ENCODE peak calls at places on chromosomes 2 and 18, in five cellular contexts. One of them, this sample, is unnamed. For H3K36me3, the result is how much of the 10 kb centered on the place peaks cover.

GRCh38 chr2:112483047-112483473 is 1.1 kb downstream of the TTL start:
- DNase-seq in psoas muscle: no peak
- DNase-seq in stomach: no peak
- DNase-seq in thyroid gland: peak
- DNase-seq in adrenal gland: peak
- DNase-seq in this sample: peak

GRCh38 chr2:30978044-30978443 is 160.2 kb downstream of the GALNT14 start:
- DNase-seq in psoas muscle: no peak
- DNase-seq in thyroid gland: no peak
- DNase-seq in stomach: no peak
- DNase-seq in adrenal gland: no peak
- DNase-seq in this sample: no peak

GRCh38 chr2:109403841-109404201 is 209.9 kb downstream of the SEPTIN10 start:
- DNase-seq in thyroid gland: no peak
- DNase-seq in adrenal gland: no peak
- DNase-seq in psoas muscle: no peak
- DNase-seq in stomach: no peak
- DNase-seq in this sample: no peak

GRCh38 chr2:166671235-166671634 is 177.2 kb upstream of the SCN7A start:
- DNase-seq in thyroid gland: no peak
- DNase-seq in adrenal gland: no peak
- DNase-seq in stomach: no peak
- DNase-seq in psoas muscle: no peak
- DNase-seq in this sample: no peak

GRCh38 chr18:63162271-63163014 is 157.1 kb downstream of the BCL2 start:
- DNase-seq in psoas muscle: no peak
- DNase-seq in adrenal gland: no peak
- DNase-seq in thyroid gland: no peak
- DNase-seq in stomach: peak
- DNase-seq in this sample: peak

GRCh38 chr2:239609162-239609561 is 208.3 kb upstream of the HDAC4 start:
- DNase-seq in psoas muscle: no peak
- DNase-seq in adrenal gland: no peak
- DNase-seq in stomach: no peak
- DNase-seq in thyroid gland: no peak
- DNase-seq in this sample: no peak

GRCh38 chr2:27844821-27845255 is 45.3 kb downstream of the RBKS start:
- DNase-seq in psoas muscle: no peak
- DNase-seq in thyroid gland: no peak
- DNase-seq in stomach: no peak
- DNase-seq in adrenal gland: no peak
- DNase-seq in this sample: no peak

GRCh38 chr2:37705191-37705590 is 33.7 kb upstream of the CDC42EP3 start:
- DNase-seq in adrenal gland: no peak
- DNase-seq in thyroid gland: no peak
- DNase-seq in stomach: no peak
- DNase-seq in psoas muscle: no peak
- DNase-seq in this sample: no peak

GRCh38 chr2:54226224-54226623 is 29.8 kb downstream of the TSPYL6 start:
- DNase-seq in stomach: no peak
- DNase-seq in psoas muscle: no peak
- DNase-seq in adrenal gland: no peak
- DNase-seq in thyroid gland: no peak
- DNase-seq in this sample: no peak

GRCh38 chr2:44335806-44336538 is 25.3 kb downstream of the PREPL start:
- DNase-seq in adrenal gland: no peak
- DNase-seq in thyroid gland: no peak
- DNase-seq in stomach: no peak
- DNase-seq in psoas muscle: no peak
- DNase-seq in this sample: no peak
- H3K36me3 ChIP-seq in adrenal gland: under half
- H3K36me3 ChIP-seq in thyroid gland: under half
- H3K36me3 ChIP-seq in stomach: half or more
- H3K36me3 ChIP-seq in psoas muscle: under half
- H3K36me3 ChIP-seq in this sample: under half

GRCh38 chr18:55268146-55268545 is 308.9 kb upstream of the CCDC68 start:
- DNase-seq in adrenal gland: no peak
- DNase-seq in thyroid gland: no peak
- DNase-seq in psoas muscle: no peak
- DNase-seq in stomach: no peak
- DNase-seq in this sample: no peak
- H3K36me3 ChIP-seq in adrenal gland: under half
- H3K36me3 ChIP-seq in thyroid gland: under half
- H3K36me3 ChIP-seq in psoas muscle: under half
- H3K36me3 ChIP-seq in stomach: under half
- H3K36me3 ChIP-seq in this sample: under half

DNA sequence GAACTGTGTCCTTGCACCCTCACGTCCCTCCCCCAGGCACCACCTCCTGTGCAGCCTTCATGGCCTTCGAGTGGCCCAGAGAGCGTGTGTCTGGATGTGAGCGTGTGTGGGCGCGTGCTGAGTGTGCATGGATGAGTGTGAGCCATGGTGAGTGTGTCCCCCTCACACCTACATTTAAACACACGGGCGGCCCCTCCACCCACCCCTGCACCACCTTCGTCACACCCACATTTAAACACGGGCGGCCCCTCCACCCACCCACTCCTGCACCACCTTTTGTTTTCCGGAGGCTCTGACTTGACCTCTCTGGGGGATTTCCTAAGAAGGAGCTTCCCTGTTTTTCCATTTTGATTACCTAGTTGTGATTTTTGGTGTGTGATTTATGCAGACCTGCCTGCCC is 17.8 kb downstream of the DTYMK start:
- DNase-seq in stomach: no peak
- DNase-seq in thyroid gland: no peak
- DNase-seq in adrenal gland: no peak
- DNase-seq in psoas muscle: no peak
- DNase-seq in this sample: no peak
- H3K36me3 ChIP-seq in stomach: half or more
- H3K36me3 ChIP-seq in thyroid gland: under half
- H3K36me3 ChIP-seq in adrenal gland: half or more
- H3K36me3 ChIP-seq in psoas muscle: under half
- H3K36me3 ChIP-seq in this sample: under half

GRCh38 chr2:218233543-218233942 is 16.6 kb downstream of the ARPC2 start:
- DNase-seq in psoas muscle: no peak
- DNase-seq in thyroid gland: no peak
- DNase-seq in adrenal gland: no peak
- DNase-seq in stomach: no peak
- DNase-seq in this sample: no peak
- H3K36me3 ChIP-seq in psoas muscle: under half
- H3K36me3 ChIP-seq in thyroid gland: half or more
- H3K36me3 ChIP-seq in adrenal gland: half or more
- H3K36me3 ChIP-seq in stomach: half or more
- H3K36me3 ChIP-seq in this sample: under half

GRCh38 chr2:196136151-196136550 is 35.2 kb downstream of the STK17B start:
- DNase-seq in stomach: no peak
- DNase-seq in adrenal gland: no peak
- DNase-seq in thyroid gland: no peak
- DNase-seq in psoas muscle: no peak
- DNase-seq in this sample: no peak
- H3K36me3 ChIP-seq in stomach: half or more
- H3K36me3 ChIP-seq in adrenal gland: under half
- H3K36me3 ChIP-seq in thyroid gland: under half
- H3K36me3 ChIP-seq in psoas muscle: under half
- H3K36me3 ChIP-seq in this sample: under half

DNA sequence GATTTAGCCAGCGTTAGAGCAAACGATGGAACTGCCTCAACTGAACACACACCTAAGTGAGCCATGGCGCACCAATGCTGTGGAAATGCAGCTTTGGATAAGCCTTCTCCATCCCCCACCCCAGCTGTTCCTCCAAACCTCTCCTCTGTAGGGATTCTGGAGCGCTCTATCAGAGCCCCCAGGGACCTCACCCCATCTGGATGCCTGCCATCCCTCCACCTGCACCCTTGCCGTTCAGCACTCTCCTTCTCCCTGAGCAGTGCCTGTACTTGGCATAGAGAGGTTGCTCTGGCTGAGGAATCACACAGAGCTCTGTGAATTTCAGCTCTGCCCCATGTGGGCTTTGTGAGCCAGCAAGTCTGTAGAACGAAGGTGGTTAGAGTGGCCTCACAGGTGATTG is 42.8 kb upstream of the INHBB start:
- DNase-seq in stomach: no peak
- DNase-seq in psoas muscle: no peak
- DNase-seq in adrenal gland: no peak
- DNase-seq in thyroid gland: no peak
- DNase-seq in this sample: no peak
- H3K36me3 ChIP-seq in stomach: half or more
- H3K36me3 ChIP-seq in psoas muscle: under half
- H3K36me3 ChIP-seq in adrenal gland: under half
- H3K36me3 ChIP-seq in thyroid gland: under half
- H3K36me3 ChIP-seq in this sample: under half

DNA sequence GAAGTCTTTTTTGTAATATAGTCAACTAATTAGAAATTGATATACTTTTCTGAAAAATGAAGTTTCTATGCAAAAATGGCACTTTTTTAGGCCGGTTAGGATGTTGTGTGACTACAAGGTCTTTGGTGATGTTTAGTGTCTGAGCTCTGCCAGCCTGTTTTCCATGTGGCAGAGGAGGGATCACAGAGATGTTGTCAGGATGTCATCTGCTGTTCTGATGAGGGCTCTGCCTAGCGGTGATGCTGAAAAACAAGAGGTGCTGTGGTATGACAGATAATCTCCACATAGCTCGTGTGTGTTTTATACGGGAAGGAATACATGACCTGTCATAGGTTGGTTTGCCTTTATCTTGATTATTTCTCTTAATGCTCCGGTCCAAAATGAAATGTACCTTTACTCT is 12.0 kb upstream of the IAH1 start:
- DNase-seq in adrenal gland: no peak
- DNase-seq in stomach: no peak
- DNase-seq in thyroid gland: no peak
- DNase-seq in psoas muscle: no peak
- DNase-seq in this sample: no peak
- H3K36me3 ChIP-seq in adrenal gland: under half
- H3K36me3 ChIP-seq in stomach: half or more
- H3K36me3 ChIP-seq in thyroid gland: under half
- H3K36me3 ChIP-seq in psoas muscle: under half
- H3K36me3 ChIP-seq in this sample: under half

GRCh38 chr2:96359866-96360265 is 24.3 kb downstream of the NCAPH start:
- DNase-seq in psoas muscle: no peak
- DNase-seq in adrenal gland: no peak
- DNase-seq in stomach: no peak
- DNase-seq in thyroid gland: no peak
- DNase-seq in this sample: no peak

GRCh38 chr2:96353606-96354095 is 18.1 kb downstream of the NCAPH start:
- DNase-seq in psoas muscle: no peak
- DNase-seq in stomach: no peak
- DNase-seq in adrenal gland: no peak
- DNase-seq in thyroid gland: no peak
- DNase-seq in this sample: no peak

GRCh38 chr2:96359310-96359709 is 23.7 kb downstream of the NCAPH start:
- DNase-seq in thyroid gland: no peak
- DNase-seq in adrenal gland: no peak
- DNase-seq in psoas muscle: no peak
- DNase-seq in stomach: no peak
- DNase-seq in this sample: no peak

GRCh38 chr2:96354492-96354891 is 18.9 kb downstream of the NCAPH start:
- DNase-seq in psoas muscle: no peak
- DNase-seq in adrenal gland: no peak
- DNase-seq in stomach: no peak
- DNase-seq in thyroid gland: no peak
- DNase-seq in this sample: no peak

DNA sequence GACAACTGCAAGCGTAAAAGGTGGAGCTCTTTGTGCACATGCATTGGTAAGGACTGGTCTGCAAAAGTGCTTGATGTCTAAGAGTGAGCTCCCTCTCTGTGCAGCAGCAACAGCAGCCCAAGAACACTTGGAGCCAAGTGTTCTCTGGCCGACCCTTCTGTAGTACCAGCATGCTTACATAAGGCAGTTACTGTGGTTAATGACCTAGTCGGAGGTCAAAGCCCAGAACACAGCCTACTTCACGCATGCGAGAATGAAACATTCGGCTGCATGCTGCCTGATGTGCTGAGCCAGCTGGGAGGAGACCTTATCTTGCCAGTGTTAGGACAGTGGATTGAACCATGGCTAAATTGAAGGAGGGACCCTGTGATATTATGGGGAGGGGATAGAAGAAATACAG is 21.3 kb downstream of the NCAPH start:
- DNase-seq in adrenal gland: peak
- DNase-seq in stomach: no peak
- DNase-seq in psoas muscle: no peak
- DNase-seq in thyroid gland: no peak
- DNase-seq in this sample: no peak
- H3K36me3 ChIP-seq in adrenal gland: under half
- H3K36me3 ChIP-seq in stomach: under half
- H3K36me3 ChIP-seq in psoas muscle: under half
- H3K36me3 ChIP-seq in thyroid gland: under half
- H3K36me3 ChIP-seq in this sample: under half

This sample was measured in mucosa of descending colon.